ENCODE peak calls at places on chromosomes 16 and 17, in seven cellular contexts. P is cardiac fibroblast, X is transverse colon, T is cardiac muscle cell, Z is lower leg skin, D is fibroblast of lung, R is bronchial epithelial cell. E is an unnamed sample.

GRCh38 chr17:32899240-32900013 is 22.5 kb upstream of the MYO1D start:
- DNase-seq in P (no peak), X (no peak), T (peak; percentile 40), Z (no peak), D (no peak), R (no peak), E (no peak)

GRCh38 chr17:47265983-47266541 is 12.4 kb downstream of the ITGB3 start:
- DNase-seq in P (peak; percentile 32), X (peak; percentile 32), T (no peak), Z (no peak), D (peak; percentile 85), R (peak; percentile 82), E (peak; percentile 25)

GRCh38 chr17:75048396-75048933 is 1.4 kb downstream of the KCTD2 start:
- DNase-seq in P (peak; percentile 83), X (no peak), T (no peak), Z (no peak), D (peak; percentile 38), R (no peak), E (no peak)

GRCh38 chr16:56372013-56372634 is 53.2 kb downstream of the AMFR start:
- DNase-seq in P (no peak), X (no peak), T (no peak), Z (no peak), D (no peak), R (no peak), E (no peak)

GRCh38 chr17:63365366-63366237 is 80.5 kb downstream of the CYB561 start:
- DNase-seq in P (no peak), X (no peak), T (peak; percentile 5), Z (no peak), D (peak; percentile 62), R (no peak), E (peak; percentile 79)

GRCh38 chr16:70018254-70018653 is 67.1 kb downstream of the CLEC18A start:
- DNase-seq in P (peak; percentile 15), X (peak; percentile 23), T (peak; percentile 68), Z (no peak), D (peak; percentile 15), R (peak; percentile 44), E (no peak)

GRCh38 chr16:81673432-81673831 is 105.7 kb upstream of the PLCG2 start:
- DNase-seq in P (no peak), X (no peak), T (no peak), Z (no peak), D (no peak), R (no peak), E (no peak)

GRCh38 chr16:8417145-8417544 is 173.2 kb downstream of the TMEM114 start:
- DNase-seq in P (no peak), X (no peak), T (no peak), Z (no peak), D (no peak), R (no peak), E (no peak)

GRCh38 chr17:39626671-39627169 is at the start of gene PPP1R1B:
- DNase-seq in P (no peak), X (peak; percentile 58), T (peak; percentile 52), Z (no peak), D (no peak), R (no peak), E (no peak)

GRCh38 chr16:54928421-54929089 is 2.1 kb upstream of the IRX5 start:
- DNase-seq in P (no peak), X (no peak), T (no peak), Z (peak; percentile 96), D (peak; percentile 33), R (no peak), E (peak; percentile 50)

GRCh38 chr16:29995911-29996772 is at the start of gene INO80E:
- DNase-seq in P (peak; percentile 95), X (peak; percentile 99), T (peak; percentile 97), Z (peak; percentile 100), D (peak; percentile 92), R (peak; percentile 89), E (peak; percentile 95)

GRCh38 chr16:85181091-85181738 is 68.9 kb upstream of the CIBAR2 start:
- DNase-seq in P (no peak), X (no peak), T (peak; percentile 34), Z (no peak), D (no peak), R (no peak), E (no peak)

GRCh38 chr17:45759761-45760160 is 24.4 kb upstream of the CRHR1 start:
- DNase-seq in P (no peak), X (no peak), T (no peak), Z (no peak), D (no peak), R (peak; percentile 9), E (no peak)

GRCh38 chr17:58335779-58336455 is 7.3 kb upstream of the TSPOAP1 start:
- DNase-seq in P (no peak), X (peak; percentile 70), T (no peak), Z (no peak), D (peak; percentile 40), R (no peak), E (no peak)

GRCh38 chr16:2005646-2006045 is 4.0 kb downstream of the ZNF598 start:
- DNase-seq in P (no peak), X (no peak), T (no peak), Z (no peak), D (no peak), R (no peak), E (no peak)

GRCh38 chr17:1561420-1562177 is 993 bp downstream of the PITPNA start:
- DNase-seq in P (peak; percentile 31), X (no peak), T (peak; percentile 70), Z (no peak), D (peak; percentile 20), R (no peak), E (no peak)
- TF ChIP-seq CTCF in P (peak; percentile 5), X (peak; percentile 27), T (peak; percentile 43), Z (no peak), D (peak; percentile 9), R (peak; percentile 36), E (peak; percentile 56)

GRCh38 chr17:38559025-38559879 is 46.5 kb downstream of the SRCIN1 start:
- DNase-seq in P (peak; percentile 73), X (peak; percentile 94), T (peak; percentile 84), Z (peak; percentile 97), D (peak; percentile 27), R (peak; percentile 89), E (peak; percentile 48)
- TF ChIP-seq CTCF in P (no peak), X (peak; percentile 23), T (no peak), Z (no peak), D (no peak), R (peak; percentile 30), E (no peak)

DNA sequence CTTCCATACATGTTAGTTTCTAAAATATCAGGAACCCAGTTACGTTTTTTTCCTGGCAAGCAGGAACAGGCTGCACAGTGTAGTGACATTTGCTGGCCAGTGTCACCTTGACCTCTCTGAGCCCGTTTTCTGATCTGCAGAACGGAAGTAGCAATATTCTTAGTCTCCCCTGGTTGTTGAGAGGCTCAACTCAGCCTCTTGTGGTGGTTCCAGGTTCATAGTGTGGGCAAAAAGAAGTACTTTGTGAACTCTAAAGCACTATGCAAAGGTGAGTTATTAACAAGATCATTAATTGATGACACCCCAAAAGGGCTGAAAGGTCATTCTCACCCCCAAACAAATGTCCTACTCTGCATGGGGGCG is 15.7 kb downstream of the IGF2BP1 start:
- DNase-seq in P (no peak), X (no peak), T (no peak), Z (no peak), D (no peak), R (no peak), E (no peak)
- TF ChIP-seq CTCF in P (no peak), X (no peak), T (no peak), Z (no peak), D (no peak), R (no peak), E (no peak)

DNA sequence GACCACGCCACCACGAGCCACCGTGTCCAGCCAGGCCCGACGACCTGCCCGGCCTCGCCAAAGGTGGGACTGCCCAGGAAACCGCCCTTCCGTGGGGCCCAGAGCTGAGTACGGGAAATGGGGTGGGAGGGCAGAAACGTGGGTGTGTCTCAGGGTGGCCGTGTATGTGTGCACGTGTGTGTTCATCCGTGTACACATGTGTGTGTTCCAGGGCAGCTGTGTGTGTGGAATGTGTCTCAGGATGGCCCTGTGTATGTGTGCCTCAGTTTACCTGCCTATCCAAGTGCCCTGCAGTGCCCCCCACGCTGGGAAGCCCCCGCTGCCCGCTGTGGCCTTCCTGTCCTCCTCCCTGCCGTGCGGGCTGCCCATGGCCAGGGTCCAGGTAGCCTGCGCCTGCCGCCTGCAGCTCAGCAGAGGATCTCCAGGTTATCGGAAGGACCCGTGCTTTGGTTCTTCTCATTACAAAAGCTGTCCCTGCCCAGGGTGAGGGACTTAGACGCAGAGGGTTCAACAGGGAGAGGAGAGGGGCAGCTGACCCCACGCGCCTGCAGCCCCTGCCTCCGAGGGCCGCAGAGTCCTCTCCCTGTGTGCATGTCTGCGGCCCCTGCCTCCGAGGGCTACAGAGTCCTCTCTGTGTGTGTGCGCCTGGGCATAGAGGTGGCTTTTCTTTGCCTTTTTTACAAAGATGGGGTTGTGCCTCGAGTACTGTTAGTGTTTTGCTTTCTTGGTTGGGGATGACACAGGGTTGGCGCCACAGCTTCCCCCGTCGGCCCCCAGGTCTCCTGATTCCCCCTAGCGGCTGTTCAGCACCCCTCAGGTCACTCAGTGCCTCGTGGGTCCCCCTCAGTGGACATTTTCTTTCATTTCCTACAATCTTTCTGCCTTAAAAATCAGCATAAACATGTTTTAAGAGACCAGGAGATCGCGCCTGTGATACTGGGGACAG is 23.6 kb downstream of the ZNF469 start:
- DNase-seq in P (no peak), X (no peak), T (no peak), Z (no peak), D (no peak), R (no peak), E (no peak)
- TF ChIP-seq CTCF in P (no peak), X (no peak), T (peak; percentile 4), Z (no peak), D (peak; percentile 8), R (no peak), E (peak; percentile 35)

GRCh38 chr17:3590231-3590630 is 19.0 kb downstream of the TRPV1 start:
- DNase-seq in P (no peak), X (no peak), T (no peak), Z (no peak), D (no peak), R (no peak), E (no peak)

GRCh38 chr17:3589784-3590183 is 19.4 kb downstream of the TRPV1 start:
- DNase-seq in P (no peak), X (no peak), T (no peak), Z (no peak), D (no peak), R (no peak), E (no peak)

GRCh38 chr17:3585826-3586225 is 23.4 kb downstream of the TRPV1 start:
- DNase-seq in P (no peak), X (no peak), T (no peak), Z (no peak), D (no peak), R (no peak), E (no peak)

GRCh38 chr17:3590768-3591167 is 18.4 kb downstream of the TRPV1 start:
- DNase-seq in P (no peak), X (no peak), T (peak; percentile 85), Z (no peak), D (no peak), R (no peak), E (no peak)

GRCh38 chr17:3588104-3588503 is 21.1 kb downstream of the TRPV1 start:
- DNase-seq in P (no peak), X (no peak), T (no peak), Z (no peak), D (no peak), R (no peak), E (no peak)
- TF ChIP-seq CTCF in P (no peak), X (no peak), T (no peak), Z (no peak), D (no peak), R (no peak), E (no peak)

E was measured in HFFc6.